ENCODE peak calls at places on chromosomes 4 and X, in nine cellular contexts. C is NCI-H2171 treated with DMSO at 0.1 percent for 48 hours; D is stimulated activated CD8-positive, alpha-beta memory T cell treated with anti-CD3 and anti-CD28 coated beads, Interleukin-4, amount 100 ng/mL, for 1 hour; G is mucosa of gallbladder; M is MCF 10A; E is HCEC 1CT; B is occipital lobe; N is EH; Q is GM23248. H is an unnamed sample.

GRCh38 chr4:78880874-78881492 is 58.3 kb downstream of the PAQR3 start:
- DNase-seq in C (no peak), D (no peak), G (no peak), M (no peak), E (no peak), B (no peak), N (no peak), Q (no peak), H (no peak)

GRCh38 chr4:120753854-120754253 is 168.7 kb downstream of the PRDM5 start:
- DNase-seq in C (peak; percentile 39), D (no peak), G (no peak), M (no peak), E (no peak), B (no peak), N (no peak), Q (no peak), H (no peak)

GRCh38 chrX:47900833-47901232 is 64.1 kb downstream of the ZNF81 start:
- DNase-seq in C (no peak), D (no peak), G (no peak), M (no peak), E (no peak), B (no peak), N (no peak), Q (no peak), H (no peak)

GRCh38 chr4:17511950-17512795 is at the start of gene QDPR:
- DNase-seq in C (peak; percentile 41), D (peak; percentile 38), G (peak; percentile 74), M (peak; percentile 71), E (peak; percentile 52), B (peak; percentile 84), N (peak; percentile 81), Q (peak; percentile 87), H (peak; percentile 69)

GRCh38 chr4:98921292-98921691 is 7.6 kb downstream of the EIF4E start:
- DNase-seq in C (no peak), D (no peak), G (no peak), M (no peak), E (no peak), B (no peak), N (no peak), Q (no peak), H (no peak)

GRCh38 chr4:47550899-47551548 is 65.9 kb downstream of the ATP10D start:
- DNase-seq in C (no peak), D (no peak), G (no peak), M (no peak), E (peak; percentile 17), B (no peak), N (peak; percentile 38), Q (no peak), H (peak; percentile 42)

GRCh38 chrX:48468247-48468671 is 1.8 kb downstream of the SLC38A5 start:
- DNase-seq in C (no peak), D (no peak), G (no peak), M (no peak), E (peak; percentile 20), B (no peak), N (no peak), Q (peak; percentile 54), H (no peak)

GRCh38 chr4:70980196-70980595 is 13.3 kb upstream of the DCK start:
- DNase-seq in C (no peak), D (no peak), G (no peak), M (no peak), E (no peak), B (no peak), N (no peak), Q (no peak), H (no peak)

GRCh38 chr4:131644619-131645018 is 1504.5 kb upstream of the PCDH10 start:
- DNase-seq in C (peak; percentile 31), D (no peak), G (no peak), M (peak; percentile 50), E (peak; percentile 35), B (no peak), N (peak; percentile 1), Q (no peak), H (peak; percentile 4)

GRCh38 chrX:47573334-47574095 is 8.7 kb upstream of the TIMP1 start:
- DNase-seq in C (no peak), D (no peak), G (peak; percentile 26), M (peak; percentile 75), E (peak; percentile 10), B (no peak), N (peak; percentile 77), Q (peak; percentile 66), H (peak; percentile 69)

GRCh38 chrX:16305187-16305586 is 137.9 kb downstream of the MAGEB17 start:
- DNase-seq in C (no peak), D (no peak), G (no peak), M (no peak), E (no peak), B (no peak), N (no peak), Q (no peak), H (no peak)

GRCh38 chr4:147157860-147158701 is 212.4 kb upstream of the TTC29 start:
- DNase-seq in C (no peak), D (no peak), G (no peak), M (no peak), E (peak; percentile 3), B (peak; percentile 4), N (peak; percentile 39), Q (peak; percentile 40), H (peak; percentile 39)

GRCh38 chr4:102299708-102300107 is 45.6 kb downstream of the SLC39A8 start:
- DNase-seq in C (peak; percentile 33), D (no peak), G (no peak), M (peak; percentile 58), E (peak; percentile 44), B (peak; percentile 7), N (peak; percentile 53), Q (peak; percentile 70), H (peak; percentile 20)

GRCh38 chr4:82753725-82754410 is 44.7 kb downstream of the SCD5 start:
- DNase-seq in C (peak; percentile 91), D (no peak), G (no peak), M (peak; percentile 60), E (no peak), B (no peak), N (peak; percentile 23), Q (peak; percentile 60), H (no peak)

GRCh38 chr4:61501812-61502211 is 301.7 kb downstream of the ADGRL3 start:
- DNase-seq in C (peak; percentile 38), D (no peak), G (no peak), M (no peak), E (no peak), B (no peak), N (no peak), Q (no peak), H (no peak)

GRCh38 chr4:175514174-175514573 is 297.9 kb downstream of the GPM6A start:
- DNase-seq in C (no peak), D (no peak), G (no peak), M (no peak), E (no peak), B (no peak), N (no peak), Q (no peak), H (peak; percentile 40)

GRCh38 chr4:106344324-106344970 is 24.1 kb downstream of the GIMD1 start:
- DNase-seq in C (no peak), D (no peak), G (no peak), M (peak; percentile 28), E (peak; percentile 18), B (no peak), N (peak; percentile 54), Q (peak; percentile 77), H (peak; percentile 78)

GRCh38 chrX:11741574-11741973 is 16.5 kb upstream of the MSL3 start:
- DNase-seq in C (no peak), D (no peak), G (no peak), M (no peak), E (no peak), B (no peak), N (no peak), Q (no peak), H (no peak)

GRCh38 chrX:47311857-47312774 is 58.3 kb upstream of the ZNF157 start:
- DNase-seq in C (no peak), D (no peak), G (peak; percentile 34), M (peak; percentile 73), E (peak; percentile 59), B (no peak), N (peak; percentile 65), Q (peak; percentile 79), H (peak; percentile 55)

GRCh38 chr4:99366491-99366890 is 13.9 kb upstream of the ADH1C start:
- DNase-seq in C (no peak), D (no peak), G (no peak), M (no peak), E (no peak), B (no peak), N (no peak), Q (no peak), H (no peak)

GRCh38 chrX:100381613-100382012 is 28.5 kb downstream of the PCDH19 start:
- DNase-seq in C (no peak), D (no peak), G (no peak), M (peak; percentile 70), E (no peak), B (no peak), N (no peak), Q (peak; percentile 32), H (no peak)

GRCh38 chr4:48331577-48332340 is 9.6 kb upstream of the SLAIN2 start:
- DNase-seq in C (no peak), D (no peak), G (no peak), M (peak; percentile 61), E (peak; percentile 62), B (no peak), N (peak; percentile 93), Q (peak; percentile 83), H (peak; percentile 93)

H was measured in fibroblast of lung.